ENCODE peak calls at places on chromosomes 2 and 18, in four cellular contexts. One of them, this sample, is unnamed.

GRCh38 chr2:233438573-233439147 is 84.4 kb downstream of the DGKD start:
- DNase-seq in fibroblast of lung: no peak
- DNase-seq in neural progenitor cell: no peak
- DNase-seq in tibial nerve: no peak
- DNase-seq in this sample: no peak

GRCh38 chr2:170421175-170421687 is 243.3 kb downstream of the MYO3B start:
- DNase-seq in fibroblast of lung: no peak
- DNase-seq in neural progenitor cell: no peak
- DNase-seq in tibial nerve: no peak
- DNase-seq in this sample: no peak

GRCh38 chr18:65439184-65439583 is 311.6 kb upstream of the CDH7 start:
- DNase-seq in fibroblast of lung: no peak
- DNase-seq in neural progenitor cell: peak; percentile 6
- DNase-seq in tibial nerve: no peak
- DNase-seq in this sample: no peak

GRCh38 chr2:128640847-128641360 is 322.2 kb upstream of the HS6ST1 start:
- DNase-seq in fibroblast of lung: no peak
- DNase-seq in neural progenitor cell: no peak
- DNase-seq in tibial nerve: no peak
- DNase-seq in this sample: no peak

GRCh38 chr2:167192833-167193232 is 304.6 kb downstream of the XIRP2 start:
- DNase-seq in fibroblast of lung: peak; percentile 44
- DNase-seq in neural progenitor cell: no peak
- DNase-seq in tibial nerve: no peak
- DNase-seq in this sample: no peak

GRCh38 chr2:220835563-220835962 is 736.5 kb downstream of the EPHA4 start:
- DNase-seq in fibroblast of lung: peak; percentile 54
- DNase-seq in neural progenitor cell: no peak
- DNase-seq in tibial nerve: no peak
- DNase-seq in this sample: no peak

GRCh38 chr2:145027073-145027459 is 507.1 kb upstream of the ZEB2 start:
- DNase-seq in fibroblast of lung: peak; percentile 59
- DNase-seq in neural progenitor cell: no peak
- DNase-seq in tibial nerve: no peak
- DNase-seq in this sample: no peak

GRCh38 chr2:225326969-225327368 is 72.5 kb upstream of the NYAP2 start:
- DNase-seq in fibroblast of lung: no peak
- DNase-seq in neural progenitor cell: peak; percentile 7
- DNase-seq in tibial nerve: no peak
- DNase-seq in this sample: no peak

GRCh38 chr2:203567786-203568185 is 32.7 kb upstream of the RAPH1 start:
- DNase-seq in fibroblast of lung: no peak
- DNase-seq in neural progenitor cell: no peak
- DNase-seq in tibial nerve: no peak
- DNase-seq in this sample: no peak

GRCh38 chr2:102005989-102006885 is 14.5 kb downstream of the IL1R2 start:
- DNase-seq in fibroblast of lung: peak; percentile 36
- DNase-seq in neural progenitor cell: peak; percentile 76
- DNase-seq in tibial nerve: no peak
- DNase-seq in this sample: peak; percentile 66

GRCh38 chr2:9378433-9379371 is 44.6 kb downstream of the ITGB1BP1 start:
- DNase-seq in fibroblast of lung: peak; percentile 78
- DNase-seq in neural progenitor cell: no peak
- DNase-seq in tibial nerve: peak; percentile 65
- DNase-seq in this sample: peak; percentile 79

GRCh38 chr2:239304533-239305221 is 96.1 kb downstream of the HDAC4 start:
- DNase-seq in fibroblast of lung: no peak
- DNase-seq in neural progenitor cell: no peak
- DNase-seq in tibial nerve: peak; percentile 9
- DNase-seq in this sample: peak; percentile 2

GRCh38 chr2:128448331-128449225 is 129.9 kb upstream of the HS6ST1 start:
- DNase-seq in fibroblast of lung: no peak
- DNase-seq in neural progenitor cell: peak; percentile 1
- DNase-seq in tibial nerve: no peak
- DNase-seq in this sample: no peak

GRCh38 chr18:36583155-36583745 is 245.6 kb downstream of the TPGS2 start:
- DNase-seq in fibroblast of lung: no peak
- DNase-seq in neural progenitor cell: peak; percentile 91
- DNase-seq in tibial nerve: no peak
- DNase-seq in this sample: no peak

GRCh38 chr2:75799859-75800258 is 89.1 kb upstream of the GCFC2 start:
- DNase-seq in fibroblast of lung: no peak
- DNase-seq in neural progenitor cell: no peak
- DNase-seq in tibial nerve: no peak
- DNase-seq in this sample: no peak

GRCh38 chr18:73456643-73457042 is 588.9 kb upstream of the NETO1 start:
- DNase-seq in fibroblast of lung: no peak
- DNase-seq in neural progenitor cell: no peak
- DNase-seq in tibial nerve: no peak
- DNase-seq in this sample: no peak

GRCh38 chr2:122988395-122989221 is 1036.5 kb upstream of the CNTNAP5 start:
- DNase-seq in fibroblast of lung: no peak
- DNase-seq in neural progenitor cell: peak; percentile 17
- DNase-seq in tibial nerve: no peak
- DNase-seq in this sample: no peak

GRCh38 chr2:72973566-72974435 is 56.5 kb downstream of the EMX1 start:
- DNase-seq in fibroblast of lung: peak; percentile 27
- DNase-seq in neural progenitor cell: peak; percentile 89
- DNase-seq in tibial nerve: no peak
- DNase-seq in this sample: peak; percentile 91

GRCh38 chr2:190891370-190891769 is 10.7 kb downstream of the GLS start:
- DNase-seq in fibroblast of lung: no peak
- DNase-seq in neural progenitor cell: no peak
- DNase-seq in tibial nerve: no peak
- DNase-seq in this sample: no peak

GRCh38 chr2:198322275-198322674 is 517.9 kb downstream of the PLCL1 start:
- DNase-seq in fibroblast of lung: no peak
- DNase-seq in neural progenitor cell: peak; percentile 35
- DNase-seq in tibial nerve: no peak
- DNase-seq in this sample: peak; percentile 12

GRCh38 chr2:18599509-18600254 is 10.3 kb upstream of the NT5C1B start:
- DNase-seq in fibroblast of lung: peak; percentile 40
- DNase-seq in neural progenitor cell: no peak
- DNase-seq in tibial nerve: no peak
- DNase-seq in this sample: no peak

GRCh38 chr2:196809260-196809659 is at the start of gene C2orf66:
- DNase-seq in fibroblast of lung: no peak
- DNase-seq in neural progenitor cell: no peak
- DNase-seq in tibial nerve: no peak
- DNase-seq in this sample: no peak

GRCh38 chr2:50922506-50922905 is 109.4 kb downstream of the NRXN1 start:
- DNase-seq in fibroblast of lung: no peak
- DNase-seq in neural progenitor cell: no peak
- DNase-seq in tibial nerve: no peak
- DNase-seq in this sample: no peak

GRCh38 chr2:9390991-9391390 is 32.3 kb downstream of the ITGB1BP1 start:
- DNase-seq in fibroblast of lung: no peak
- DNase-seq in neural progenitor cell: no peak
- DNase-seq in tibial nerve: no peak
- DNase-seq in this sample: no peak

GRCh38 chr2:67002618-67003371 is 394.3 kb upstream of the ETAA1 start:
- DNase-seq in fibroblast of lung: no peak
- DNase-seq in neural progenitor cell: no peak
- DNase-seq in tibial nerve: no peak
- DNase-seq in this sample: no peak
- H3K27ac ChIP-seq in fibroblast of lung: no peak overlapping the region
- H3K27ac ChIP-seq in neural progenitor cell: no peak overlapping the region
- H3K27ac ChIP-seq in tibial nerve: no peak overlapping the region
- H3K27ac ChIP-seq in this sample: no peak overlapping the region

GRCh38 chr2:66691199-66691975 is 256.5 kb downstream of the MEIS1 start:
- DNase-seq in fibroblast of lung: peak; percentile 40
- DNase-seq in neural progenitor cell: no peak
- DNase-seq in tibial nerve: no peak
- DNase-seq in this sample: no peak

GRCh38 chr2:66695211-66695735 is 260.3 kb downstream of the MEIS1 start:
- DNase-seq in fibroblast of lung: no peak
- DNase-seq in neural progenitor cell: no peak
- DNase-seq in tibial nerve: no peak
- DNase-seq in this sample: no peak

GRCh38 chr2:66694087-66694858 is 259.3 kb downstream of the MEIS1 start:
- DNase-seq in fibroblast of lung: no peak
- DNase-seq in neural progenitor cell: no peak
- DNase-seq in tibial nerve: no peak
- DNase-seq in this sample: no peak

GRCh38 chr2:66693007-66693965 is 258.4 kb downstream of the MEIS1 start:
- DNase-seq in fibroblast of lung: no peak
- DNase-seq in neural progenitor cell: no peak
- DNase-seq in tibial nerve: no peak
- DNase-seq in this sample: no peak

DNA sequence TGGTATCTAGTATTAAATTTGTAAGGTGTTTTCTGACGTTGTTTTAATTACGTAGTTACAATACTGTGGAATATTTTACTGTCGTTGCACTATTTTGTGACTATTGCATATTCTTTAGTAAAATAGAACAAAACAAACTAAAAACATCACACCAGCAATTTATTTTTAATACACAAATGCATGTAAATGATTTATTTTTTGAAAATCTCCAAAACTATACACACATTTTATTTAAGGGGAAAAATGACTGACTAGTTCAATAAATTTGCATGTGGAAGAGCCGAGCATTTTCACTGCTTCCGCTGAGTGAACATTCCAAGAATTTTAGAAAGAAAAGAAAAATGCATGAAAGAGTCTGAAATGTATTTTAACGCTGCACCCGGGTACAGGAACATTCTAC is 257.6 kb downstream of the MEIS1 start:
- DNase-seq in fibroblast of lung: no peak
- DNase-seq in neural progenitor cell: no peak
- DNase-seq in tibial nerve: no peak
- DNase-seq in this sample: no peak
- H3K4me3 ChIP-seq in fibroblast of lung: no peak overlapping the region
- H3K4me3 ChIP-seq in neural progenitor cell: no peak overlapping the region
- H3K4me3 ChIP-seq in tibial nerve: no peak overlapping the region
- H3K4me3 ChIP-seq in this sample: no peak overlapping the region

GRCh38 chr2:64457518-64457917 is 3.6 kb downstream of the LGALSL start:
- DNase-seq in fibroblast of lung: no peak
- DNase-seq in neural progenitor cell: no peak
- DNase-seq in tibial nerve: no peak
- DNase-seq in this sample: no peak

GRCh38 chr2:64456298-64456697 is 2.3 kb downstream of the LGALSL start:
- DNase-seq in fibroblast of lung: no peak
- DNase-seq in neural progenitor cell: no peak
- DNase-seq in tibial nerve: no peak
- DNase-seq in this sample: no peak

GRCh38 chr2:64461271-64462058 is 7.5 kb downstream of the LGALSL start:
- DNase-seq in fibroblast of lung: no peak
- DNase-seq in neural progenitor cell: no peak
- DNase-seq in tibial nerve: no peak
- DNase-seq in this sample: no peak

GRCh38 chr2:64462171-64462570 is 8.2 kb downstream of the LGALSL start:
- DNase-seq in fibroblast of lung: no peak
- DNase-seq in neural progenitor cell: no peak
- DNase-seq in tibial nerve: no peak
- DNase-seq in this sample: no peak

DNA sequence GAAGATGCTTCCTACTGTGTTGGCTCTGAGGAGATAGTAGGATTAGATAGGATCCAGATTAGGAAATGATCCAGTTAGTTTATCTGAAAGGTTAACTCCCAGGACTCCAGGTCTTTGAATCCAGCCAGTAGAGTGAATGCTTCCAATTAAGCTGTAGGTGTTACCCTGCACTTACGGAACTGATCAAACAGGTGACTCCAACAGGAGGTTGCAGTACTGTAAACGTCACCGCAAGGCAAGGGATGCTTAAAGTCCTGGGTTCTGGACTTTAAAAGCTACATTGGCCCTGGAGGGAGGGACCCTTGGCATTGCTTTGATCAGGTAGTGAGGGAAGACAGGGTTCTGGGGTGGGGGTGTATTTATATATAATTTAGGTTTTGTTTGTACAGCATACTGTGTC is 5.6 kb downstream of the LGALSL start:
- DNase-seq in fibroblast of lung: no peak
- DNase-seq in neural progenitor cell: no peak
- DNase-seq in tibial nerve: no peak
- DNase-seq in this sample: no peak
- H3K4me1 ChIP-seq in fibroblast of lung: no peaks in the 10 kb centered on the region
- H3K4me1 ChIP-seq in neural progenitor cell: peaks cover 25% of the 10 kb centered on the region
- H3K4me1 ChIP-seq in tibial nerve: no peaks in the 10 kb centered on the region
- H3K4me1 ChIP-seq in this sample: peaks cover 6% of the 10 kb centered on the region

DNA sequence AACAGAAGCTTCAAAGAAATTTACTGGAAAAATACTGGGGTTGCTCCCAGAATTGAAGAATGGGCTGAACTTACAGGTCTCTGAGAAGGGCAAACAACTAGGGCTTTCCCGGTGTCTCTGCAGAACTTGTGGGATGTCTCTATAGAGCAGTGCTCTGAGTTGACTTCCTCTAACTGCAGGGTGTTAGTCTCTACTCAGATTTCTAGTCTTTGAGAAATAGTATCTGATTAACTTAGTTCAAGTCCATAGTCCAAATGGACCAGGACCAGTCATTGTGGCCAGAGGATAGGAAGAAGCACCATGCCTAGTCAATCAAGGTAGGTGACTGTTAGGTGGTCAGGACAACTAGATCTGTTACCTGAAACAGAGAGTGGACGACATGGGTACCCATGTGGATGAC is 45.8 kb downstream of the LIMS1 start:
- DNase-seq in fibroblast of lung: no peak
- DNase-seq in neural progenitor cell: no peak
- DNase-seq in tibial nerve: no peak
- DNase-seq in this sample: no peak
- H3K27ac ChIP-seq in fibroblast of lung: peak overlapping the region; percentile 14
- H3K27ac ChIP-seq in neural progenitor cell: no peak overlapping the region
- H3K27ac ChIP-seq in tibial nerve: no peak overlapping the region
- H3K27ac ChIP-seq in this sample: no peak overlapping the region